ENCODE peak calls at places on chromosomes 7 and 10, in four cellular contexts. F is adrenal gland, K is ascending aorta, E is endothelial cell. D is an unnamed sample.

GRCh38 chr10:73601486-73601921 is 10.4 kb upstream of the USP54 start:
- DNase-seq in K (no peak), E (no peak), F (no peak), D (no peak)

GRCh38 chr7:48636391-48637015 is 287.8 kb upstream of the CDC14C start:
- DNase-seq in K (no peak), E (no peak), F (no peak), D (no peak)

GRCh38 chr10:92432596-92432995 is 141.3 kb downstream of the IDE start:
- DNase-seq in E (peak; percentile 27), K (no peak), F (no peak), D (no peak)

GRCh38 chr10:78944658-78945333 is 124.0 kb upstream of the ZMIZ1 start:
- DNase-seq in E (no peak), K (no peak), F (peak; percentile 81), D (no peak)

GRCh38 chr10:32149257-32149955 is 93.2 kb upstream of the KIF5B start:
- DNase-seq in E (no peak), K (peak; percentile 93), F (peak; percentile 90), D (no peak)

GRCh38 chr7:123569352-123569999 is 11.9 kb upstream of the NDUFA5 start:
- DNase-seq in F (no peak), K (no peak), E (no peak), D (no peak)

GRCh38 chr7:124783271-124783670 is 17.7 kb upstream of the GPR37 start:
- DNase-seq in F (no peak), K (no peak), E (no peak), D (no peak)

GRCh38 chr7:21507627-21508343 is 35.1 kb upstream of the DNAH11 start:
- DNase-seq in F (peak; percentile 76), K (no peak), E (peak; percentile 50), D (peak; percentile 62)

GRCh38 chr10:124296121-124296812 is 122.5 kb downstream of the OAT start:
- DNase-seq in E (no peak), F (peak; percentile 35), K (peak; percentile 46), D (no peak)

GRCh38 chr7:72099784-72100183 is 312.4 kb downstream of the CALN1 start:
- DNase-seq in K (no peak), F (no peak), E (no peak), D (no peak)

GRCh38 chr10:114306116-114306973 is 67.3 kb downstream of the VWA2 start:
- DNase-seq in F (no peak), K (no peak), E (no peak), D (no peak)

GRCh38 chr7:75737856-75738603 is 711 bp downstream of the HIP1 start:
- DNase-seq in K (peak; percentile 65), E (peak; percentile 17), F (no peak), D (peak; percentile 47)

GRCh38 chr7:142459557-142459963 is 201.7 kb upstream of the PRSS58 start:
- DNase-seq in E (no peak), F (no peak), K (no peak), D (no peak)

GRCh38 chr7:22728416-22729029 is 1.5 kb downstream of the IL6 start:
- DNase-seq in F (no peak), E (peak; percentile 15), K (no peak), D (no peak)

GRCh38 chr10:1090696-1091095 is 34.5 kb downstream of the WDR37 start:
- DNase-seq in E (no peak), K (no peak), F (peak; percentile 42), D (no peak)

GRCh38 chr7:84248267-84248666 is 53.7 kb upstream of the SEMA3A start:
- DNase-seq in F (no peak), E (no peak), K (no peak), D (no peak)

GRCh38 chr10:68756246-68756645 is 35.2 kb downstream of the CCAR1 start:
- DNase-seq in E (no peak), K (no peak), F (no peak), D (no peak)

GRCh38 chr7:6416516-6417145 is 31.1 kb downstream of the DAGLB start:
- DNase-seq in F (no peak), K (no peak), E (no peak), D (no peak)

GRCh38 chr10:61164458-61165160 is 220.6 kb upstream of the RHOBTB1 start:
- DNase-seq in K (no peak), E (no peak), F (peak; percentile 52), D (no peak)

GRCh38 chr7:43647772-43648643 is 65.1 kb downstream of the STK17A start:
- DNase-seq in F (peak; percentile 92), E (peak; percentile 25), K (peak; percentile 93), D (no peak)

GRCh38 chr10:16646474-16647059 is 124.9 kb upstream of the C1QL3 start:
- DNase-seq in E (no peak), K (no peak), F (no peak), D (no peak)
- TF ChIP-seq CTCF in E (no peak), K (no peak), F (no peak), D (no peak)

GRCh38 chr7:115494529-115495147 is 535.9 kb downstream of the TFEC start:
- DNase-seq in E (no peak), F (no peak), K (no peak), D (no peak)

GRCh38 chr7:115491744-115492380 is 538.7 kb downstream of the TFEC start:
- DNase-seq in K (no peak), E (no peak), F (no peak), D (no peak)
- TF ChIP-seq CTCF in K (no peak), E (no peak), F (no peak), D (no peak)

GRCh38 chr10:126387041-126387908 is 1.0 kb downstream of the ADAM12 start:
- DNase-seq in F (peak; percentile 79), E (peak; percentile 79), K (peak; percentile 72), D (peak; percentile 84)
- TF ChIP-seq CTCF in F (peak; percentile 58), E (peak; percentile 70), K (peak; percentile 71), D (peak; percentile 78)

DNA sequence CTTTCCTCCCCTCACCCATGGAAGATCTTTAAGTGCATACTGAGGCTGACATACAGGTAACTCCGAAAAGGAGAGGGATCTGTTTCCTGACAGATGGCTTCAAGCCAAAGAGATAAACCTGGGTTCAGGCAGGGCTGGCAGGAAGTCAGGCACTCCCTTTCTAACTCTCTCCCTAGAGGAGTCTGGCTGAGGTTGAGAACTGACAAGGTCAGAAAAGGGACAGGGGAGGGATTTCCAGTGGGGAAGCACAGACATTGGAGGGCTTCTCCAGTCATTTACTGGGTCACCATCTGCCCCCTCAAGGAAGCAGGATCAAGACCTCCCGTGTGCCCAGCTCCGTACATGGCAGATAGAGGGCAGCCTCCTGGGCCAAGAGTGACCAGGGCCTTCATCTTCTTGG is 31.6 kb downstream of the TLX1 start:
- DNase-seq in F (no peak), E (no peak), K (no peak), D (no peak)
- TF ChIP-seq CTCF in F (no peak), E (no peak), K (no peak), D (no peak)

GRCh38 chr7:35760082-35760770 is 40.6 kb upstream of the SEPTIN7 start:
- DNase-seq in E (no peak), F (no peak), K (no peak), D (no peak)
- TF ChIP-seq CTCF in E (no peak), F (no peak), K (no peak), D (no peak)

D was measured in glutamatergic neuron.